ENCODE peak calls at places on chromosomes 16 and 17, in five cellular contexts. One of them, this sample, is unnamed.

GRCh38 chr16:2752850-2753522 is 548 bp downstream of the SRRM2 start:
- DNase-seq in PC-9: peak
- DNase-seq in foreskin keratinocyte: no peak
- DNase-seq in CD8-positive, alpha-beta memory T cell: peak
- DNase-seq in naive thymus-derived CD4-positive, alpha-beta T cell: no peak
- DNase-seq in this sample: peak

GRCh38 chr17:52470553-52470952 is 312.0 kb upstream of the CA10 start:
- DNase-seq in PC-9: no peak
- DNase-seq in foreskin keratinocyte: no peak
- DNase-seq in CD8-positive, alpha-beta memory T cell: no peak
- DNase-seq in naive thymus-derived CD4-positive, alpha-beta T cell: no peak
- DNase-seq in this sample: no peak

GRCh38 chr17:27968206-27968732 is 74.2 kb upstream of the NLK start:
- DNase-seq in PC-9: no peak
- DNase-seq in foreskin keratinocyte: no peak
- DNase-seq in CD8-positive, alpha-beta memory T cell: no peak
- DNase-seq in naive thymus-derived CD4-positive, alpha-beta T cell: no peak
- DNase-seq in this sample: no peak

GRCh38 chr16:17329412-17329811 is 141.3 kb downstream of the XYLT1 start:
- DNase-seq in PC-9: no peak
- DNase-seq in foreskin keratinocyte: no peak
- DNase-seq in CD8-positive, alpha-beta memory T cell: no peak
- DNase-seq in naive thymus-derived CD4-positive, alpha-beta T cell: no peak
- DNase-seq in this sample: no peak

GRCh38 chr16:81797443-81797842 is 18.4 kb downstream of the PLCG2 start:
- DNase-seq in PC-9: no peak
- DNase-seq in foreskin keratinocyte: no peak
- DNase-seq in CD8-positive, alpha-beta memory T cell: no peak
- DNase-seq in naive thymus-derived CD4-positive, alpha-beta T cell: no peak
- DNase-seq in this sample: no peak

GRCh38 chr17:16935241-16935663 is 36.7 kb downstream of the TNFRSF13B start:
- DNase-seq in PC-9: no peak
- DNase-seq in foreskin keratinocyte: no peak
- DNase-seq in CD8-positive, alpha-beta memory T cell: peak
- DNase-seq in naive thymus-derived CD4-positive, alpha-beta T cell: no peak
- DNase-seq in this sample: no peak

GRCh38 chr16:88287219-88287618 is 95.5 kb upstream of the ZNF469 start:
- DNase-seq in PC-9: no peak
- DNase-seq in foreskin keratinocyte: no peak
- DNase-seq in CD8-positive, alpha-beta memory T cell: no peak
- DNase-seq in naive thymus-derived CD4-positive, alpha-beta T cell: no peak
- DNase-seq in this sample: no peak

GRCh38 chr17:44587339-44587738 is 30.1 kb downstream of the FZD2 start:
- DNase-seq in PC-9: peak
- DNase-seq in foreskin keratinocyte: peak
- DNase-seq in CD8-positive, alpha-beta memory T cell: no peak
- DNase-seq in naive thymus-derived CD4-positive, alpha-beta T cell: no peak
- DNase-seq in this sample: no peak

GRCh38 chr17:57130708-57131461 is 45.8 kb downstream of the AKAP1 start:
- DNase-seq in PC-9: peak
- DNase-seq in foreskin keratinocyte: no peak
- DNase-seq in CD8-positive, alpha-beta memory T cell: peak
- DNase-seq in naive thymus-derived CD4-positive, alpha-beta T cell: peak
- DNase-seq in this sample: peak

GRCh38 chr17:41769985-41770384 is 16.5 kb downstream of the JUP start:
- DNase-seq in PC-9: no peak
- DNase-seq in foreskin keratinocyte: no peak
- DNase-seq in CD8-positive, alpha-beta memory T cell: no peak
- DNase-seq in naive thymus-derived CD4-positive, alpha-beta T cell: no peak
- DNase-seq in this sample: no peak

GRCh38 chr17:2347805-2348685 is 10.7 kb downstream of the SGSM2 start:
- DNase-seq in PC-9: peak
- DNase-seq in foreskin keratinocyte: peak
- DNase-seq in CD8-positive, alpha-beta memory T cell: no peak
- DNase-seq in naive thymus-derived CD4-positive, alpha-beta T cell: no peak
- DNase-seq in this sample: no peak

GRCh38 chr16:9422769-9423513 is 331.5 kb downstream of the HAPSTR1 start:
- DNase-seq in PC-9: no peak
- DNase-seq in foreskin keratinocyte: no peak
- DNase-seq in CD8-positive, alpha-beta memory T cell: no peak
- DNase-seq in naive thymus-derived CD4-positive, alpha-beta T cell: no peak
- DNase-seq in this sample: no peak

GRCh38 chr17:40926341-40926740 is 11.1 kb downstream of the KRT23 start:
- DNase-seq in PC-9: no peak
- DNase-seq in foreskin keratinocyte: no peak
- DNase-seq in CD8-positive, alpha-beta memory T cell: no peak
- DNase-seq in naive thymus-derived CD4-positive, alpha-beta T cell: no peak
- DNase-seq in this sample: no peak

GRCh38 chr16:24778676-24779075 is 49.2 kb downstream of the TNRC6A start:
- DNase-seq in PC-9: no peak
- DNase-seq in foreskin keratinocyte: no peak
- DNase-seq in CD8-positive, alpha-beta memory T cell: no peak
- DNase-seq in naive thymus-derived CD4-positive, alpha-beta T cell: no peak
- DNase-seq in this sample: no peak
- H3K27ac ChIP-seq in PC-9: no peak
- H3K27ac ChIP-seq in foreskin keratinocyte: no peak
- H3K27ac ChIP-seq in CD8-positive, alpha-beta memory T cell: no peak
- H3K27ac ChIP-seq in naive thymus-derived CD4-positive, alpha-beta T cell: no peak
- H3K27ac ChIP-seq in this sample: no peak

DNA sequence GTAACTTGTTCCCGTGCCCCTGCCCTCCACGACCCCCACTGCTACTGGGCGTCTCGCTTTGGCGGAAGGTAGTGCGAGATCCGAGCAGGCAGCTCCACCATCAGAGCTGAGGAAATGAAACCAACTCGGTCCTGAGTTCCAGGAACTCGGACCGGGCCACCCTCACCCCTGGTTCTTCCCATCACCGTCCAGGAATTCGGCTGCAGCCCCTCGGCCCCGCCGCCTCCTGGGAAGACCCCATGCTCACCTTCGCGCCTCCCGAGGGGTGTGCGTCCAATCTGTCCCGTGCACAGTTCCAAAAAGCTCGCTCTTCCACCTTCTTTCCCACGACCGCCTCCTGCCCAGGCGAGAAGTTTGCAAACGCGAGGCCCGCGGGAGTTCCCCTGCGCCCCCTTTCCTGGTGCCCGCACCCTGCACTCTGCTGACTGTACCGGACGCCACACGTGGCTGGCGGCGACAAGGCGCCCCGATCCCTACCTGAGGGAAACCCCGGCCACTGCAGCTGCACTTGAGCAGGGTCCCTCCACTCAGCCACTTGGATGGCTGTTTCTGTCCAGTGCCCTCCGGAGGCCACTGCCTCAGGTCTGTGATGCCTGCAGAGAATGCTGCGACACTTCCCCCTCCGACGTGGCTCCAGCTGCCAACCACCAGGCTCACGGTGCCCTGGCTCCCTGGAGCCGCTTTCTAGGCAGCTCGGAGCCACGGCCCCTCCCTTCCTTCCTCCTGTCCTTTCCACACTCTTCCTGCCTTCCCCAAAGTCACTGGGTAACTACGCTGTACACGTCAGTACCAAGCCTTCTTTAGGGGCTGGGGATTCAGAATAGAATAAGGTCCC is at the start of gene MLKL:
- DNase-seq in PC-9: peak
- DNase-seq in foreskin keratinocyte: no peak
- DNase-seq in CD8-positive, alpha-beta memory T cell: peak
- DNase-seq in naive thymus-derived CD4-positive, alpha-beta T cell: peak
- DNase-seq in this sample: peak
- H3K27ac ChIP-seq in PC-9: peak
- H3K27ac ChIP-seq in foreskin keratinocyte: peak
- H3K27ac ChIP-seq in CD8-positive, alpha-beta memory T cell: peak
- H3K27ac ChIP-seq in naive thymus-derived CD4-positive, alpha-beta T cell: peak
- H3K27ac ChIP-seq in this sample: peak

DNA sequence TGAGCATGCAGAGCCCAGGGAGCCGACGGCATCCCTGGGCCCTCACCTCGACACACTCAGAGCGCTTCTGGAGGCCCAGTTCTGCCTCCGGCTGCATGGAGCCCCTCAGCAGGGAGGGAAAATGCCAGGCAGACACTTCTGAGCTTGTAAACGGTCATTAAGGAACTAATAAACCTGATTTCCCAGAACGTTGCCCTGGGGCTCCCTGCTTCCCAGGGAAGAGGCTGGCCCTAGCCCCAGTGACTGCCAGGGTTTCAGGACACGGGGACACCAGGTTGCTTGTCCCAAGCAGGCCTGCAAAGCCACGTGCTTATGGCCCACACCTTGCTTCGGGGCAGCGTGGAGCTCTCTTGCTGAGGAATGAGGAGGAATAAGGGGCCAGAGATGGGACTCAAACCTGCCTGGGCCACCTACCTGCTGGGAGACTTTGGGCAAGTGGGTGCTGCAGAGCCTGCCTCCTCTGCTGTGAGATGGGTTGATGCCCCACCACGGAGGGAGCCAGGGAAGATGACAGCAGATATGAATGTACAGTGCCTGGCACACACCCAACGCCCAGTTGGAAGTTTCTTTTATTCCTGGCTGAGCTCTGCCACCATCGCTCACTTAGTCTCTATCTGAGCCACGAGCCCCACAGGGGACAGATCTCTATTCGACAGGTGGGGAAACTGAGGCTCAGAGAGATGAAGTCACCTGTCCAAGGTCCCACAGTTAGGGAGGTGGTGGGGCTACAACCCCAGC is 5.4 kb downstream of the RHBDF2 start:
- DNase-seq in PC-9: no peak
- DNase-seq in foreskin keratinocyte: no peak
- DNase-seq in CD8-positive, alpha-beta memory T cell: no peak
- DNase-seq in naive thymus-derived CD4-positive, alpha-beta T cell: no peak
- DNase-seq in this sample: no peak
- H3K27ac ChIP-seq in PC-9: no peak
- H3K27ac ChIP-seq in foreskin keratinocyte: no peak
- H3K27ac ChIP-seq in CD8-positive, alpha-beta memory T cell: no peak
- H3K27ac ChIP-seq in naive thymus-derived CD4-positive, alpha-beta T cell: no peak
- H3K27ac ChIP-seq in this sample: peak

GRCh38 chr17:62895650-62896301 is 70.3 kb upstream of the TANC2 start:
- DNase-seq in PC-9: no peak
- DNase-seq in foreskin keratinocyte: peak
- DNase-seq in CD8-positive, alpha-beta memory T cell: no peak
- DNase-seq in naive thymus-derived CD4-positive, alpha-beta T cell: no peak
- DNase-seq in this sample: no peak

GRCh38 chr17:62895256-62895649 is 70.8 kb upstream of the TANC2 start:
- DNase-seq in PC-9: no peak
- DNase-seq in foreskin keratinocyte: no peak
- DNase-seq in CD8-positive, alpha-beta memory T cell: no peak
- DNase-seq in naive thymus-derived CD4-positive, alpha-beta T cell: no peak
- DNase-seq in this sample: no peak

GRCh38 chr17:62891659-62892058 is 74.4 kb upstream of the TANC2 start:
- DNase-seq in PC-9: no peak
- DNase-seq in foreskin keratinocyte: no peak
- DNase-seq in CD8-positive, alpha-beta memory T cell: no peak
- DNase-seq in naive thymus-derived CD4-positive, alpha-beta T cell: no peak
- DNase-seq in this sample: no peak

GRCh38 chr17:62892069-62892675 is 73.9 kb upstream of the TANC2 start:
- DNase-seq in PC-9: peak
- DNase-seq in foreskin keratinocyte: no peak
- DNase-seq in CD8-positive, alpha-beta memory T cell: no peak
- DNase-seq in naive thymus-derived CD4-positive, alpha-beta T cell: no peak
- DNase-seq in this sample: no peak

DNA sequence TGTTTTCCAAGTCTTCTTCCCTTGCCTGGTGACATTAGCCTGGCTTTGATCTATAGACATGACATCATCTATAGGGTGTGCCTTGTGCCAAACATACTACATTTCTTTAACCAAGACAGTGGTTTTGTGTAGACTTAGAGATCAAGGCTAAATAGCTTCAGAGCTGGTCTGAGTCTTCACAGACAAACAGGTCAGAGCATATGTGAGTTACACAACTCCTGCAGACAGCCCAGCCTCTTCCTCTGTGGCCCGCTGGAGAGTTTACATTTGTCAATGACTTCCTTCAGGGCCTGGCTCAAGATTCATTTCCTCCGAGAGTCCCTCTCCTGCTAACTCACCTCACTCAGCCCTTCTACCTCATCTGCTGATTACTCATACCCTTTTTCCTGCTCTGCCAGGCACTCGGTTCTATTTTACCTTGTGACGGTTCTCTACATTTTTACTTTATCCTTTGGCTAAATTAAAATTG is 73.1 kb upstream of the TANC2 start:
- DNase-seq in PC-9: peak
- DNase-seq in foreskin keratinocyte: peak
- DNase-seq in CD8-positive, alpha-beta memory T cell: no peak
- DNase-seq in naive thymus-derived CD4-positive, alpha-beta T cell: peak
- DNase-seq in this sample: no peak
- H3K27ac ChIP-seq in PC-9: peak
- H3K27ac ChIP-seq in foreskin keratinocyte: peak
- H3K27ac ChIP-seq in CD8-positive, alpha-beta memory T cell: no peak
- H3K27ac ChIP-seq in naive thymus-derived CD4-positive, alpha-beta T cell: no peak
- H3K27ac ChIP-seq in this sample: peak

GRCh38 chr17:39755550-39756375 is 18.0 kb downstream of the GRB7 start:
- DNase-seq in PC-9: no peak
- DNase-seq in foreskin keratinocyte: no peak
- DNase-seq in CD8-positive, alpha-beta memory T cell: peak
- DNase-seq in naive thymus-derived CD4-positive, alpha-beta T cell: peak
- DNase-seq in this sample: no peak

GRCh38 chr17:39756376-39757079 is 18.8 kb downstream of the GRB7 start:
- DNase-seq in PC-9: no peak
- DNase-seq in foreskin keratinocyte: no peak
- DNase-seq in CD8-positive, alpha-beta memory T cell: no peak
- DNase-seq in naive thymus-derived CD4-positive, alpha-beta T cell: no peak
- DNase-seq in this sample: no peak

GRCh38 chr17:39754161-39754957 is 16.6 kb downstream of the GRB7 start:
- DNase-seq in PC-9: peak
- DNase-seq in foreskin keratinocyte: no peak
- DNase-seq in CD8-positive, alpha-beta memory T cell: peak
- DNase-seq in naive thymus-derived CD4-positive, alpha-beta T cell: peak
- DNase-seq in this sample: peak

GRCh38 chr17:39753514-39754160 is 15.9 kb downstream of the GRB7 start:
- DNase-seq in PC-9: no peak
- DNase-seq in foreskin keratinocyte: no peak
- DNase-seq in CD8-positive, alpha-beta memory T cell: no peak
- DNase-seq in naive thymus-derived CD4-positive, alpha-beta T cell: no peak
- DNase-seq in this sample: no peak

DNA sequence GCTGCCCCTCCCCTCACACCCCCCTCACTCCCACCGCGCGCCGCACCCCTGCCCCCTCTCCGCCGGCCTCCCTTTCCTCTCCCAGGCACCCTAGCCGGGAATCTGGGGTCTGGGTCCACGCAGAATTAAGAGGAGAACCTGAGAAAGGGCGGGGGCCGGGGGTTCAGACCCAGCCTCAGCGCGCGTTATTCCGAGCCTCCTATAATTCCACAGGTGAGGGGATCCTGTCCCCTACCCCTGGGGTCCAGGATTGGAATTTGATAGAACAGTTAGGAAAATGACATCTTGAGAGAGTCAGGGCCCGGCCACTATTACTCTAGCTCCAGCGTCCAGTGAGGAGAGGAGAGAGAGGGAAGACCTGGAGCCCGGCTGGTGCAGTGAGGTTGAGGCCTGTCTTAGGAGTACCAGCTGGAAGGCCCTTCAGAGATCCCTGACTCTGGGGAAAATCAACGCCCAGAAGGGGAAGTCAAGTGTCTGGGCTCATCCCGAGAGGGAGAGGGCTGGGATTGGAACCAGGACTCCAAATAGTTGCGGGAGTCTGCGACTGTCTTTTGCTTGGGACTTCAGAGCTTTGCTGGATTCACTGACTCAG is 17.3 kb downstream of the GRB7 start:
- DNase-seq in PC-9: no peak
- DNase-seq in foreskin keratinocyte: no peak
- DNase-seq in CD8-positive, alpha-beta memory T cell: no peak
- DNase-seq in naive thymus-derived CD4-positive, alpha-beta T cell: no peak
- DNase-seq in this sample: no peak
- H3K27ac ChIP-seq in PC-9: peak
- H3K27ac ChIP-seq in foreskin keratinocyte: no peak
- H3K27ac ChIP-seq in CD8-positive, alpha-beta memory T cell: peak
- H3K27ac ChIP-seq in naive thymus-derived CD4-positive, alpha-beta T cell: peak
- H3K27ac ChIP-seq in this sample: peak

GRCh38 chr16:67560827-67561342 is 1.4 kb upstream of the CTCF start:
- DNase-seq in PC-9: no peak
- DNase-seq in foreskin keratinocyte: no peak
- DNase-seq in CD8-positive, alpha-beta memory T cell: no peak
- DNase-seq in naive thymus-derived CD4-positive, alpha-beta T cell: no peak
- DNase-seq in this sample: no peak
- H3K27ac ChIP-seq in PC-9: peak
- H3K27ac ChIP-seq in foreskin keratinocyte: no peak
- H3K27ac ChIP-seq in CD8-positive, alpha-beta memory T cell: peak
- H3K27ac ChIP-seq in naive thymus-derived CD4-positive, alpha-beta T cell: peak
- H3K27ac ChIP-seq in this sample: no peak

This sample was measured in substantia nigra.